ENCODE peak calls at places on chromosome 13, in six cellular contexts. One of them, this sample, is unnamed.

GRCh38 chr13:32783067-32783466 is 196.8 kb downstream of the PDS5B start:
- DNase-seq in H1: no peak
- DNase-seq in GM12878: no peak
- DNase-seq in K562: no peak
- DNase-seq in HepG2: no peak
- DNase-seq in GM12891: no peak
- DNase-seq in this sample: no peak

GRCh38 chr13:74920361-74920760 is 561.6 kb downstream of the TBC1D4 start:
- DNase-seq in H1: no peak
- DNase-seq in GM12878: no peak
- DNase-seq in K562: peak
- DNase-seq in HepG2: no peak
- DNase-seq in GM12891: no peak
- DNase-seq in this sample: no peak

GRCh38 chr13:49183672-49184315 is 36.3 kb upstream of the MLNR start:
- DNase-seq in H1: no peak
- DNase-seq in GM12878: no peak
- DNase-seq in K562: no peak
- DNase-seq in HepG2: no peak
- DNase-seq in GM12891: no peak
- DNase-seq in this sample: no peak

GRCh38 chr13:34139660-34140059 is 321.7 kb downstream of the RFC3 start:
- DNase-seq in H1: no peak
- DNase-seq in GM12878: no peak
- DNase-seq in K562: no peak
- DNase-seq in HepG2: no peak
- DNase-seq in GM12891: no peak
- DNase-seq in this sample: no peak

GRCh38 chr13:36666482-36667264 is 7.1 kb upstream of the SERTM1 start:
- DNase-seq in H1: no peak
- DNase-seq in GM12878: no peak
- DNase-seq in K562: no peak
- DNase-seq in HepG2: no peak
- DNase-seq in GM12891: no peak
- DNase-seq in this sample: no peak

GRCh38 chr13:39527961-39528720 is 74.9 kb downstream of the LHFPL6 start:
- DNase-seq in H1: no peak
- DNase-seq in GM12878: no peak
- DNase-seq in K562: no peak
- DNase-seq in HepG2: no peak
- DNase-seq in GM12891: no peak
- DNase-seq in this sample: no peak

GRCh38 chr13:41613984-41614581 is 156.7 kb downstream of the RGCC start:
- DNase-seq in H1: no peak
- DNase-seq in GM12878: no peak
- DNase-seq in K562: no peak
- DNase-seq in HepG2: peak
- DNase-seq in GM12891: no peak
- DNase-seq in this sample: no peak

GRCh38 chr13:98315466-98315865 is 138.4 kb upstream of the RNF113B start:
- DNase-seq in H1: no peak
- DNase-seq in GM12878: no peak
- DNase-seq in K562: no peak
- DNase-seq in HepG2: no peak
- DNase-seq in GM12891: no peak
- DNase-seq in this sample: no peak

GRCh38 chr13:106378263-106378662 is 157.2 kb downstream of the EFNB2 start:
- DNase-seq in H1: no peak
- DNase-seq in GM12878: no peak
- DNase-seq in K562: no peak
- DNase-seq in HepG2: no peak
- DNase-seq in GM12891: no peak
- DNase-seq in this sample: no peak

GRCh38 chr13:35884211-35884610 is 247.0 kb downstream of the DCLK1 start:
- DNase-seq in H1: no peak
- DNase-seq in GM12878: no peak
- DNase-seq in K562: no peak
- DNase-seq in HepG2: no peak
- DNase-seq in GM12891: no peak
- DNase-seq in this sample: no peak

GRCh38 chr13:33494596-33495214 is 209.2 kb upstream of the STARD13 start:
- DNase-seq in H1: no peak
- DNase-seq in GM12878: no peak
- DNase-seq in K562: peak
- DNase-seq in HepG2: peak
- DNase-seq in GM12891: no peak
- DNase-seq in this sample: no peak

GRCh38 chr13:46386996-46387851 is at the start of gene RUBCNL:
- DNase-seq in H1: no peak
- DNase-seq in GM12878: no peak
- DNase-seq in K562: no peak
- DNase-seq in HepG2: no peak
- DNase-seq in GM12891: peak
- DNase-seq in this sample: peak

GRCh38 chr13:95708390-95708774 is 31.4 kb downstream of the DNAJC3 start:
- DNase-seq in H1: no peak
- DNase-seq in GM12878: no peak
- DNase-seq in K562: no peak
- DNase-seq in HepG2: no peak
- DNase-seq in GM12891: no peak
- DNase-seq in this sample: no peak

GRCh38 chr13:48618937-48619336 is 34.8 kb upstream of the CYSLTR2 start:
- DNase-seq in H1: no peak
- DNase-seq in GM12878: no peak
- DNase-seq in K562: no peak
- DNase-seq in HepG2: no peak
- DNase-seq in GM12891: no peak
- DNase-seq in this sample: no peak

GRCh38 chr13:102091231-102091630 is 310.6 kb downstream of the FGF14 start:
- DNase-seq in H1: peak
- DNase-seq in GM12878: no peak
- DNase-seq in K562: no peak
- DNase-seq in HepG2: no peak
- DNase-seq in GM12891: no peak
- DNase-seq in this sample: no peak

GRCh38 chr13:24085662-24086061 is 74.9 kb upstream of the SPATA13 start:
- DNase-seq in H1: no peak
- DNase-seq in GM12878: no peak
- DNase-seq in K562: no peak
- DNase-seq in HepG2: peak
- DNase-seq in GM12891: no peak
- DNase-seq in this sample: no peak

GRCh38 chr13:110379905-110380341 is 72.8 kb downstream of the COL4A2 start:
- DNase-seq in H1: no peak
- DNase-seq in GM12878: no peak
- DNase-seq in K562: no peak
- DNase-seq in HepG2: no peak
- DNase-seq in GM12891: no peak
- DNase-seq in this sample: no peak

GRCh38 chr13:94660695-94661324 is 51.5 kb downstream of the SOX21 start:
- DNase-seq in H1: no peak
- DNase-seq in GM12878: no peak
- DNase-seq in K562: peak
- DNase-seq in HepG2: no peak
- DNase-seq in GM12891: no peak
- DNase-seq in this sample: no peak

GRCh38 chr13:36157475-36157874 is 26.3 kb upstream of the DCLK1 start:
- DNase-seq in H1: no peak
- DNase-seq in GM12878: no peak
- DNase-seq in K562: no peak
- DNase-seq in HepG2: no peak
- DNase-seq in GM12891: no peak
- DNase-seq in this sample: no peak

GRCh38 chr13:47933688-47934011 is 67.4 kb downstream of the SUCLA2 start:
- DNase-seq in H1: no peak
- DNase-seq in GM12878: no peak
- DNase-seq in K562: no peak
- DNase-seq in HepG2: peak
- DNase-seq in GM12891: no peak
- DNase-seq in this sample: no peak

GRCh38 chr13:48567521-48568331 is 34.8 kb upstream of the RCBTB2 start:
- DNase-seq in H1: no peak
- DNase-seq in GM12878: no peak
- DNase-seq in K562: no peak
- DNase-seq in HepG2: peak
- DNase-seq in GM12891: no peak
- DNase-seq in this sample: no peak

GRCh38 chr13:48476674-48477073 is 56.2 kb downstream of the RCBTB2 start:
- DNase-seq in H1: no peak
- DNase-seq in GM12878: no peak
- DNase-seq in K562: no peak
- DNase-seq in HepG2: no peak
- DNase-seq in GM12891: no peak
- DNase-seq in this sample: no peak

GRCh38 chr13:41905600-41906254 is 55.2 kb downstream of the VWA8 start:
- DNase-seq in H1: no peak
- DNase-seq in GM12878: no peak
- DNase-seq in K562: peak
- DNase-seq in HepG2: peak
- DNase-seq in GM12891: peak
- DNase-seq in this sample: no peak

GRCh38 chr13:55999709-56000108 is 1141.0 kb upstream of the PRR20A start:
- DNase-seq in H1: no peak
- DNase-seq in GM12878: no peak
- DNase-seq in K562: no peak
- DNase-seq in HepG2: no peak
- DNase-seq in GM12891: no peak
- DNase-seq in this sample: no peak

GRCh38 chr13:91108315-91108714 is 239.2 kb upstream of the MIR17HG start:
- DNase-seq in H1: no peak
- DNase-seq in GM12878: no peak
- DNase-seq in K562: no peak
- DNase-seq in HepG2: no peak
- DNase-seq in GM12891: no peak
- DNase-seq in this sample: no peak

GRCh38 chr13:66225071-66225470 is 1005.1 kb downstream of the PCDH9 start:
- DNase-seq in H1: no peak
- DNase-seq in GM12878: no peak
- DNase-seq in K562: no peak
- DNase-seq in HepG2: no peak
- DNase-seq in GM12891: no peak
- DNase-seq in this sample: no peak
- TF ChIP-seq TAF1 in H1: no peak
- TF ChIP-seq TAF1 in GM12878: no peak
- TF ChIP-seq TAF1 in K562: no peak
- TF ChIP-seq TAF1 in HepG2: no peak
- TF ChIP-seq TAF1 in GM12891: no peak
- TF ChIP-seq TAF1 in this sample: no peak

GRCh38 chr13:80374453-80374852 is 33.5 kb upstream of the SPRY2 start:
- DNase-seq in H1: no peak
- DNase-seq in GM12878: no peak
- DNase-seq in K562: no peak
- DNase-seq in HepG2: no peak
- DNase-seq in GM12891: no peak
- DNase-seq in this sample: no peak
- TF ChIP-seq POLR2AphosphoS5 in H1: no peak
- TF ChIP-seq POLR2AphosphoS5 in GM12878: no peak
- TF ChIP-seq POLR2AphosphoS5 in K562: no peak
- TF ChIP-seq POLR2AphosphoS5 in HepG2: no peak
- TF ChIP-seq POLR2AphosphoS5 in GM12891: no peak
- TF ChIP-seq POLR2AphosphoS5 in this sample: no peak

DNA sequence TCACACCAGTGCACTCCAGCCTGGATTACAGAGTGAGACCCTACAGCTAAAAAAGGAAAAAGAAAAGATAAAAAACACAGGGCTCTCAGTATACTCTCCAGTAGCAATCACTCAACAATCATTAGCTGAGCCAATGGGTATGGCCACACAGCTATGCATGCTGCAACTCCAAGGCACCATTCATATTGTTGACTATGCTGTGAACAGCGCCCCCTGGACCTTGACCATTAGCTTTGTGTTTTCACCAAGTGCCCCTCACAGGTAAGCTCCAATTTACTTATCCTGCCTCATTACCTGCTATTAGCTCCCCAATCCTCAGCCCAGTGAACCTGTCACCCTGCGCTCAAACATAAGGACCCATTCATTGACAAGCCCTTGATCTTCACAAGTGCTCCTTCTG is 35.8 kb downstream of the ZIC5 start:
- DNase-seq in H1: no peak
- DNase-seq in GM12878: no peak
- DNase-seq in K562: peak
- DNase-seq in HepG2: no peak
- DNase-seq in GM12891: no peak
- DNase-seq in this sample: no peak
- TF ChIP-seq POLR2A in H1: no peak
- TF ChIP-seq POLR2A in GM12878: no peak
- TF ChIP-seq POLR2A in K562: no peak
- TF ChIP-seq POLR2A in HepG2: no peak
- TF ChIP-seq POLR2A in GM12891: no peak
- TF ChIP-seq POLR2A in this sample: no peak

GRCh38 chr13:50357586-50358118 is 342.4 kb downstream of the KCNRG start:
- DNase-seq in H1: no peak
- DNase-seq in GM12878: no peak
- DNase-seq in K562: peak
- DNase-seq in HepG2: no peak
- DNase-seq in GM12891: no peak
- DNase-seq in this sample: no peak
- TF ChIP-seq TAF1 in H1: no peak
- TF ChIP-seq TAF1 in GM12878: no peak
- TF ChIP-seq TAF1 in K562: no peak
- TF ChIP-seq TAF1 in HepG2: no peak
- TF ChIP-seq TAF1 in GM12891: no peak
- TF ChIP-seq TAF1 in this sample: no peak

DNA sequence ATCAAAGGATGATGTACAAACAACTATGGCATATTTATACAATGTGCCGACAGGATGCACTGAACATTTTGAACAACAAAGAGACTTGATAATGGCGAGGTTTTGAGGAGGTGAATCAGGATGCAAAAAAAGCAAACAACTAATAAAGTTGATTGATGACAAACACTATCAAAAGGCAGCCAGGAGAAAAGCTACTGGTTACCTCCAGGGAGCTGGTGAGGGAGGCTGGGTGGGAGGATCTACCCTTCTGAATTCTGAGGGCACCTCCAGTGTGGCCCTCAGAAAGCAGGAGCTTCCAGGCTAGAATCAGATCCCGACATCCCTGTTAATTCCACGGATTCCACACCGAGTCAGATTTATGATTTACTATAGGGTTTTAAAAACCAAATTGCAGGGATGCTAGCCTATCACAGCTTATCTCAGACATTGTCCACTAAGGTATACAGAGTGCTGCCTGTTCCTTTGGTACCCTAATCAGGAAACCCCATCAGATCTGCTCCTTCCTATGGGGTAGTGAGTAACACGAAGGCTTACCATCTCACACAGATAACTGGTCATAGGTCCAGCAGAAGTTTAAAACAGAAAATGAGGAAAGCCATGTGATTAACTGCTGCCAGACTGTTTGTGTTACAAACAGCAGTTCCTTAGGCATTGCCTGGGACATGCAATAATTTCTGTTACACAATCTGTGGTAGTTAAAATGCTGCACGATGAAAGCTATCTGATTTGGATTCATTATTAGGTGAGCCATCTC is 53.7 kb upstream of the ALOX5AP start:
- DNase-seq in H1: no peak
- DNase-seq in GM12878: no peak
- DNase-seq in K562: no peak
- DNase-seq in HepG2: no peak
- DNase-seq in GM12891: no peak
- DNase-seq in this sample: no peak
- TF ChIP-seq POLR2AphosphoS5 in H1: no peak
- TF ChIP-seq POLR2AphosphoS5 in GM12878: no peak
- TF ChIP-seq POLR2AphosphoS5 in K562: no peak
- TF ChIP-seq POLR2AphosphoS5 in HepG2: no peak
- TF ChIP-seq POLR2AphosphoS5 in GM12891: no peak
- TF ChIP-seq POLR2AphosphoS5 in this sample: no peak

This sample was measured in GM12892.